ENCODE peak calls at places on chromosomes 6 and 20, in eight cellular contexts. H is heart right ventricle, C is hepatocyte, K is adrenal gland, R is IMR-90, N is dorsolateral prefrontal cortex, J is ovary, W is lower lobe of right lung. Z is an unnamed sample.

GRCh38 chr6:109153752-109154151 is 58.4 kb downstream of the CEP57L1 start:
- DNase-seq in K (no peak), R (no peak), H (no peak), J (no peak), N (no peak), W (no peak), C (no peak), Z (no peak)

GRCh38 chr6:106728296-106728870 is 99.0 kb downstream of the QRSL1 start:
- DNase-seq in W (peak), C (no peak), K (no peak), J (no peak), H (no peak), N (no peak), R (no peak), Z (no peak)

GRCh38 chr6:15061908-15062307 is 184.0 kb upstream of the JARID2 start:
- DNase-seq in R (no peak), C (no peak), J (no peak), K (no peak), W (no peak), N (no peak), H (no peak), Z (no peak)

GRCh38 chr6:166786704-166787293 is 159.7 kb upstream of the RPS6KA2 start:
- DNase-seq in W (no peak), J (no peak), N (no peak), R (peak), H (no peak), K (peak), C (peak), Z (peak)

GRCh38 chr20:37535443-37536132 is 7.9 kb upstream of the BLCAP start:
- DNase-seq in W (no peak), R (no peak), H (no peak), N (no peak), K (peak), J (no peak), C (no peak), Z (no peak)

GRCh38 chr6:2378891-2379652 is 133.7 kb upstream of the GMDS start:
- DNase-seq in R (peak), W (no peak), J (no peak), N (no peak), C (no peak), K (no peak), H (no peak), Z (no peak)

GRCh38 chr6:33632603-33633039 is 11.5 kb downstream of the ITPR3 start:
- DNase-seq in H (peak), R (no peak), W (peak), K (no peak), C (peak), J (peak), N (no peak), Z (peak)

GRCh38 chr6:135438907-135439535 is 58.5 kb downstream of the AHI1 start:
- DNase-seq in N (no peak), W (no peak), H (no peak), J (no peak), K (no peak), R (peak), C (peak), Z (peak)

GRCh38 chr6:82083646-82084045 is 163.9 kb downstream of the IBTK start:
- DNase-seq in J (no peak), W (no peak), K (no peak), N (no peak), C (no peak), R (peak), H (no peak), Z (no peak)

GRCh38 chr20:17493173-17493572 is 38.0 kb downstream of the BFSP1 start:
- DNase-seq in N (no peak), C (no peak), K (no peak), W (no peak), R (no peak), J (no peak), H (no peak), Z (no peak)

GRCh38 chr6:154721460-154721859 is 11.8 kb upstream of the SCAF8 start:
- DNase-seq in N (no peak), C (no peak), K (no peak), W (no peak), H (no peak), J (no peak), R (peak), Z (no peak)

GRCh38 chr6:22764521-22764920 is 195.2 kb downstream of the HDGFL1 start:
- DNase-seq in C (no peak), J (no peak), N (no peak), W (no peak), R (peak), K (no peak), H (no peak), Z (no peak)

GRCh38 chr6:4762294-4762693 is 13.9 kb upstream of the CDYL start:
- DNase-seq in H (no peak), J (no peak), R (no peak), W (no peak), C (no peak), N (no peak), K (no peak), Z (no peak)

GRCh38 chr6:3117912-3118352 is 579 bp upstream of the BPHL start:
- DNase-seq in C (no peak), H (no peak), K (no peak), N (no peak), R (no peak), J (no peak), W (no peak), Z (no peak)

GRCh38 chr6:148611213-148611612 is 135.6 kb upstream of the UST start:
- DNase-seq in N (peak), H (peak), C (peak), R (no peak), J (peak), K (peak), W (no peak), Z (no peak)

GRCh38 chr6:4274382-4275082 is 139.2 kb upstream of the ECI2 start:
- DNase-seq in K (no peak), H (no peak), J (no peak), C (no peak), W (no peak), N (no peak), R (peak), Z (no peak)

GRCh38 chr6:41288025-41288777 is 1.7 kb upstream of the TREM1 start:
- DNase-seq in K (no peak), J (no peak), N (no peak), H (no peak), C (peak), R (peak), W (no peak), Z (no peak)

GRCh38 chr6:44247338-44248302 is 719 bp downstream of the HSP90AB1 start:
- DNase-seq in N (peak), K (peak), H (peak), C (peak), J (peak), R (peak), W (peak), Z (peak)

GRCh38 chr6:121435444-121436069 is at the start of gene GJA1:
- DNase-seq in N (no peak), K (peak), W (no peak), R (peak), C (peak), J (peak), H (no peak), Z (peak)

GRCh38 chr6:157682856-157683481 is 140.1 kb upstream of the SNX9 start:
- DNase-seq in K (no peak), H (no peak), C (no peak), W (no peak), J (no peak), R (peak), N (no peak), Z (no peak)

GRCh38 chr20:38499366-38499765 is 26.7 kb downstream of the RALGAPB start:
- DNase-seq in K (no peak), N (no peak), C (no peak), H (no peak), W (no peak), J (no peak), R (no peak), Z (no peak)

GRCh38 chr6:19839237-19839546 is 2.0 kb downstream of the ID4 start:
- DNase-seq in N (no peak), H (no peak), C (no peak), R (peak), W (no peak), K (no peak), J (no peak), Z (no peak)

GRCh38 chr6:3990692-3991491 is 88.0 kb downstream of the FAM217A start:
- DNase-seq in J (peak), K (peak), N (peak), H (peak), W (peak), R (peak), C (peak), Z (peak)

GRCh38 chr6:14747881-14748520 is 497.9 kb upstream of the JARID2 start:
- DNase-seq in K (no peak), C (no peak), N (no peak), R (peak), J (no peak), H (no peak), W (no peak), Z (no peak)

GRCh38 chr6:36625161-36625919 is 31.2 kb downstream of the SRSF3 start:
- DNase-seq in W (no peak), R (peak), C (no peak), N (no peak), H (no peak), K (peak), J (peak), Z (no peak)

GRCh38 chr6:37516076-37516919 is 16.6 kb upstream of the CCDC167 start:
- DNase-seq in N (peak), K (peak), C (peak), J (no peak), W (peak), R (no peak), H (peak), Z (peak)

GRCh38 chr6:157151989-157152388 is 171.3 kb downstream of the TMEM242 start:
- DNase-seq in R (peak), H (no peak), W (no peak), J (no peak), K (no peak), C (no peak), N (no peak), Z (peak)

GRCh38 chr6:1916334-1916985 is 306.7 kb downstream of the FOXC1 start:
- DNase-seq in J (no peak), W (no peak), H (no peak), K (no peak), R (peak), N (no peak), C (no peak), Z (no peak)

GRCh38 chr6:130206474-130206873 is 16.3 kb downstream of the SAMD3 start:
- DNase-seq in C (no peak), N (no peak), R (no peak), W (no peak), K (no peak), H (no peak), J (no peak), Z (no peak)
- H3K27ac ChIP-seq in C (no peak), N (no peak), R (no peak), W (no peak), K (no peak), H (no peak), J (no peak), Z (no peak)

GRCh38 chr6:107894821-107895396 is 63.1 kb downstream of the SEC63 start:
- DNase-seq in H (no peak), C (no peak), N (no peak), J (no peak), K (no peak), R (no peak), W (no peak), Z (no peak)
- H3K27ac ChIP-seq in H (no peak), C (peak), N (no peak), J (no peak), K (no peak), R (no peak), W (no peak), Z (no peak)

DNA sequence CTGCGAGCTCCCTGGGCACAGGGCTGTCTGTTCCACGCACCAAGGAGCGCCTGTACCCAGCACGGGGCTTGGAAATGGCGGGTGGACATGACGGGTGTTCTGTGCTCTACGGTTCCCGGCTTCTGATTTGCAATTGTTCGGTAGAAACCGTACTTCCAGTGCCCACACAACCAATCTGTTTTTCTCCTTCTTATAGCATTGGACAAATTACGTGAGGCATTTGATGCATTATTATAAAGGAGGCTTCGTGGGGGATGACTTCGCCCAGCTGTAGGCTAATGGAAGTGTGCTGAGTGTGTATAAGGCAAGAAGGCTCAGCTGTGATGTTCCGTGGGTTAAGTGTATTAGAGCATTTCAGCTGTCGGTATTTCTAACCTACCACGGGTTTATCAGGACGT is 9.8 kb upstream of the RPS21 start:
- DNase-seq in K (no peak), J (no peak), C (no peak), N (no peak), R (no peak), W (no peak), H (no peak), Z (no peak)
- H3K27ac ChIP-seq in K (no peak), J (no peak), C (peak), N (no peak), R (no peak), W (peak), H (peak), Z (peak)

GRCh38 chr20:61789329-61789728 is 276.4 kb downstream of the TAF4 start:
- DNase-seq in N (no peak), H (no peak), R (no peak), K (no peak), C (no peak), J (no peak), W (peak), Z (no peak)
- H3K27ac ChIP-seq in N (no peak), H (no peak), R (no peak), K (no peak), C (no peak), J (no peak), W (no peak), Z (no peak)

GRCh38 chr20:54477134-54477533 is 1.7 kb downstream of the DOK5 start:
- DNase-seq in C (no peak), H (no peak), W (no peak), K (no peak), R (no peak), N (no peak), J (no peak), Z (no peak)

GRCh38 chr20:54477556-54477955 is 2.2 kb downstream of the DOK5 start:
- DNase-seq in H (no peak), C (no peak), J (no peak), N (no peak), R (peak), W (no peak), K (no peak), Z (no peak)

GRCh38 chr20:54476336-54476928 is 1.0 kb downstream of the DOK5 start:
- DNase-seq in N (no peak), H (no peak), K (no peak), C (no peak), W (no peak), R (no peak), J (no peak), Z (no peak)

GRCh38 chr20:54479138-54479906 is 3.9 kb downstream of the DOK5 start:
- DNase-seq in H (no peak), J (no peak), C (peak), R (peak), K (no peak), W (no peak), N (no peak), Z (peak)

DNA sequence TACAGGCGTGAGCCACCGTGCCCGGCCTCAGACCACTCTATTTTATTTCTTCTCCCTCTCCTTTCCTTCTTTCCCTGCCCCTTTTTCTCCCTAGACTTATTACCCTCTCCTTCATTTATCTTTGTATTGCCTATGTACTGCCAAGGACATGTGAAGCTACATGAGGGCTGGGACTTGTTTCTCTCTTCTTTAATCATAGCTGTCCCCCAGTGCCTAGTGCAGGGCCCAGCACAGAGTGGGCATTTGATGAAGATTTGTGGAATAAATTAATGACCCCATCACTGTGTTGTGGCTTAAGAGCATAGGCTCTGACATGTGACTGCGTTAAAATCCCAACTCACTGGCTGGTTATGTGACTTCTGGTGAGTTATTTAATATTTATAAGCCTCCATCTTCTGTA is 6.0 kb downstream of the DOK5 start:
- DNase-seq in W (no peak), J (no peak), C (no peak), R (no peak), N (no peak), H (no peak), K (no peak), Z (no peak)
- H3K27ac ChIP-seq in W (no peak), J (no peak), C (no peak), R (no peak), N (no peak), H (no peak), K (no peak), Z (no peak)

DNA sequence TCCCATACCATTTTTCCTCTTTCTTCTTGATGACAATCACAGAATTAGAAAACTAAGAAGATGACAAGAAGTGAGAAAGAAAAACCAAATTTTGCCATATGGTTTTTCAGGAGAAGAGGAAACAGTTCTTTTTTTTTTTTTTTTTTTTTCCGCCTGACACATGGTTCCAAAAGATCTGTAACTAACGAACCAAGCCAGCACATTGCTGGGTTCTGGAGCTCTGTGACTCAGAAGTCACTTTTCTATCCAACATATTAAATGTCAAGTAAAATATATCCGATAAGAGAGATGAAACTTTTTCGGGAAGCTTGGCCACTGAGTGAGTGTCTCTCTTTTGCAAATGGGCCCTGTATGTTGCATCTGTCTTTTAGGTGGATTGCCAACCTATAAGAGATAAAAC is 4.7 kb downstream of the METTL24 start:
- DNase-seq in K (no peak), J (no peak), H (no peak), R (no peak), C (no peak), W (no peak), N (no peak), Z (no peak)
- H3K27ac ChIP-seq in K (no peak), J (no peak), H (no peak), R (no peak), C (peak), W (peak), N (peak), Z (no peak)

GRCh38 chr20:32449057-32449889 is 91.1 kb downstream of the ASXL1 start:
- DNase-seq in C (no peak), J (no peak), H (no peak), R (no peak), K (no peak), N (no peak), W (no peak), Z (no peak)
- H3K27ac ChIP-seq in C (no peak), J (no peak), H (peak), R (no peak), K (no peak), N (peak), W (peak), Z (peak)